ENCODE peak calls at places on chromosomes 16 and 17, in four cellular contexts. Z is thoracic aorta; V is GM23248; E is CD8-positive, alpha-beta memory T cell. G is an unnamed sample.
A peak's percentile ranks its signal among the peaks of the same experiment; 100 is the strongest.

GRCh38 chr16:80743273-80743672 is 61.1 kb downstream of the CDYL2 start:
- DNase-seq in Z (no peak), V (no peak), E (no peak), G (no peak)

GRCh38 chr16:87635541-87636049 is 33.3 kb downstream of the JPH3 start:
- DNase-seq in Z (no peak), V (peak; percentile 64), E (peak; percentile 79), G (peak; percentile 55)

GRCh38 chr16:72203401-72203800 is 31.4 kb upstream of the PMFBP1 start:
- DNase-seq in Z (no peak), V (peak; percentile 55), E (no peak), G (no peak)

GRCh38 chr16:2328428-2328827 is 12.1 kb downstream of the ABCA3 start:
- DNase-seq in Z (no peak), V (no peak), E (no peak), G (no peak)

GRCh38 chr17:65933290-65933689 is 258.6 kb downstream of the CEP112 start:
- DNase-seq in Z (no peak), V (no peak), E (no peak), G (no peak)

GRCh38 chr16:80719573-80719972 is 84.8 kb downstream of the CDYL2 start:
- DNase-seq in Z (no peak), V (no peak), E (no peak), G (no peak)

GRCh38 chr16:57349212-57350031 is 9.2 kb upstream of the CCL22 start:
- DNase-seq in Z (no peak), V (no peak), E (peak; percentile 24), G (no peak)

GRCh38 chr17:73293031-73293430 is 18.8 kb downstream of the CDC42EP4 start:
- DNase-seq in Z (no peak), V (peak; percentile 24), E (no peak), G (no peak)

GRCh38 chr17:58993322-58993721 is 113.4 kb downstream of the TRIM37 start:
- DNase-seq in Z (no peak), V (no peak), E (no peak), G (no peak)

GRCh38 chr17:17206149-17206912 is at the start of gene PLD6:
- DNase-seq in Z (no peak), V (peak; percentile 76), E (peak; percentile 95), G (peak; percentile 95)

GRCh38 chr17:57211543-57211942 is 44.8 kb upstream of the MSI2 start:
- DNase-seq in Z (no peak), V (peak; percentile 62), E (no peak), G (no peak)

GRCh38 chr16:12350945-12351344 is 374.4 kb downstream of the SNX29 start:
- DNase-seq in Z (no peak), V (no peak), E (no peak), G (no peak)

GRCh38 chr16:9647981-9648701 is 534.1 kb downstream of the GRIN2A start:
- DNase-seq in Z (no peak), V (peak; percentile 50), E (no peak), G (no peak)

GRCh38 chr17:31339906-31340661 is 18.7 kb upstream of the EVI2A start:
- DNase-seq in Z (no peak), V (peak; percentile 86), E (no peak), G (no peak)

GRCh38 chr17:35170968-35171771 is 23.0 kb downstream of the SLC35G3 start:
- DNase-seq in Z (no peak), V (peak; percentile 59), E (peak; percentile 70), G (peak; percentile 22)

GRCh38 chr17:39736319-39737165 is 1.2 kb upstream of the GRB7 start:
- DNase-seq in Z (no peak), V (no peak), E (no peak), G (no peak)

GRCh38 chr16:54787045-54787444 is 143.6 kb upstream of the IRX5 start:
- DNase-seq in Z (no peak), V (no peak), E (no peak), G (no peak)

GRCh38 chr16:79597277-79597676 is 3.3 kb downstream of the MAF start:
- DNase-seq in Z (no peak), V (no peak), E (no peak), G (no peak)

GRCh38 chr17:39219647-39220154 is 6.0 kb downstream of the STAC2 start:
- DNase-seq in Z (no peak), V (no peak), E (no peak), G (no peak)

GRCh38 chr17:56594528-56595418 is 1.3 kb downstream of the NOG start:
- DNase-seq in Z (no peak), V (peak; percentile 59), E (peak; percentile 65), G (no peak)

GRCh38 chr17:40935624-40936023 is 1.8 kb downstream of the KRT23 start:
- DNase-seq in Z (no peak), V (no peak), E (no peak), G (no peak)

GRCh38 chr17:17849863-17850373 is 13.1 kb upstream of the SREBF1 start:
- DNase-seq in Z (no peak), V (peak; percentile 67), E (peak; percentile 75), G (peak; percentile 46)

GRCh38 chr17:74452027-74452840 is 14.2 kb upstream of the CD300A start:
- DNase-seq in Z (no peak), V (peak; percentile 30), E (no peak), G (no peak)

GRCh38 chr17:2749784-2750181 is 331 bp upstream of the CCDC92B start:
- DNase-seq in Z (no peak), V (peak; percentile 86), E (peak; percentile 69), G (peak; percentile 75)

DNA sequence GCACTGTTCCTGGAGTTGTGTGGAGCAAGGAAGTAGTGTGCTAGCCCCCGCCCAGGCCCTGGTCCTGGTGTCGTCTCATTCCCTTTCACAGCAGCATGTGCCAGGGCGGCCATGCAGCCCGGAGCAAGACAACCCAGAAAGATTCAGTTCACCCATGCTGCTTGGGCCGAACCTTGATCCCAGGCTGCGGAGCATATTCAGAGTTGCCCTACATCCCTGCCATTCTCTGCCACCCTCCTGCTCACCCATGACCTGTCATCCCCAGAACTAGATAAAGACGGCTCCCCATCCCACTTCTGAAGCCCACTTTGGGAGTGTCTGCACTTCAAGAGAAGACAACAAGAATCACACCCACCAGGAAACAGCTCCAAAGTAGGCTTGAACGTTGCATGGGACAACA is 2452.5 kb downstream of the TP53TG3F start:
- DNase-seq in Z (no peak), V (no peak), E (no peak), G (no peak)
- H3K9me3 ChIP-seq in Z (no peaks in the 10 kb centered on the region), V (no peaks in the 10 kb centered on the region), E (peaks cover 8% of the 10 kb centered on the region), G (no peaks in the 10 kb centered on the region)

GRCh38 chr17:8930664-8931063 is 34.8 kb downstream of the PIK3R5 start:
- DNase-seq in Z (no peak), V (no peak), E (no peak), G (no peak)

GRCh38 chr17:8927395-8927794 is 38.1 kb downstream of the PIK3R5 start:
- DNase-seq in Z (no peak), V (no peak), E (no peak), G (no peak)

GRCh38 chr17:8925141-8925540 is 40.4 kb downstream of the PIK3R5 start:
- DNase-seq in Z (no peak), V (no peak), E (no peak), G (no peak)

GRCh38 chr17:8925808-8926207 is 39.7 kb downstream of the PIK3R5 start:
- DNase-seq in Z (no peak), V (no peak), E (no peak), G (no peak)

GRCh38 chr17:8928347-8928746 is 37.2 kb downstream of the PIK3R5 start:
- DNase-seq in Z (no peak), V (no peak), E (no peak), G (no peak)
- H3K9me3 ChIP-seq in Z (peaks cover 22% of the 10 kb centered on the region), V (peaks cover 6% of the 10 kb centered on the region), E (peaks cover 26% of the 10 kb centered on the region), G (peaks cover 18% of the 10 kb centered on the region)

GRCh38 chr17:79301469-79301868 is 226.8 kb downstream of the ENGASE start:
- DNase-seq in Z (no peak), V (no peak), E (no peak), G (no peak)

GRCh38 chr17:79299349-79299748 is 224.7 kb downstream of the ENGASE start:
- DNase-seq in Z (no peak), V (no peak), E (no peak), G (no peak)

GRCh38 chr17:79295307-79295706 is 220.7 kb downstream of the ENGASE start:
- DNase-seq in Z (no peak), V (no peak), E (no peak), G (no peak)

GRCh38 chr17:79296290-79296689 is 221.7 kb downstream of the ENGASE start:
- DNase-seq in Z (no peak), V (no peak), E (no peak), G (no peak)

GRCh38 chr17:79298801-79299200 is 224.2 kb downstream of the ENGASE start:
- DNase-seq in Z (no peak), V (no peak), E (no peak), G (no peak)
- H3K9me3 ChIP-seq in Z (no peaks in the 10 kb centered on the region), V (no peaks in the 10 kb centered on the region), E (no peaks in the 10 kb centered on the region), G (no peaks in the 10 kb centered on the region)

DNA sequence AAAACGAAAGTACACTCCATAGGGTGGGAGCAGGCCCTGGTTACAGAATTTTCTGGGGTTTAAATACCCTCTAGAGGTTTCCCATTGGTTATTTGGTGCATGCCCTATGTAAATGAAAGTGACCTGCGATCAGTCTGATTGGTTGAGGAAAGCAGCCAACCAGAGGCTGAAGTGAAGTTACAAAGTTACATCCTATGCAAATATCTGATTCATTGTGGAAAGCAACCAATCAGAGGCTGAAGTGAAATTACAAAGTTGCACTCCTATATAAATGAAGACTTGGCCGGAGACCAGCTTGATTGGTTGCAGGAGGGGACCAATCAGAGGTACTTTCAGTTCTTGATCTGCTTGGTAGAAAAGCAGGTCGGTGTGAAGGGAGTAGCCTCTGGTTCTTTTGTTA is 24.4 kb downstream of the NAA60 start:
- DNase-seq in Z (no peak), V (peak; percentile 43), E (no peak), G (no peak)
- H3K9me3 ChIP-seq in Z (no peaks in the 10 kb centered on the region), V (no peaks in the 10 kb centered on the region), E (no peaks in the 10 kb centered on the region), G (no peaks in the 10 kb centered on the region)